ENCODE peak calls at places on chromosomes 4 and X, in four cellular contexts. One of them, this sample, is unnamed. For H3K4me1, the result is how much of the 10 kb centered on the place peaks cover.

GRCh38 chr4:169971456-169972015 is 54.7 kb downstream of the MFAP3L start:
- DNase-seq in tibial artery: peak
- DNase-seq in IMR-90: no peak
- DNase-seq in CD4-positive, alpha-beta memory T cell: no peak
- DNase-seq in this sample: peak

GRCh38 chr4:39792128-39792527 is 94.2 kb downstream of the UBE2K start:
- DNase-seq in tibial artery: no peak
- DNase-seq in IMR-90: no peak
- DNase-seq in CD4-positive, alpha-beta memory T cell: no peak
- DNase-seq in this sample: no peak

GRCh38 chr4:140223056-140223810 is 69.2 kb upstream of the MAML3 start:
- DNase-seq in tibial artery: no peak
- DNase-seq in IMR-90: peak
- DNase-seq in CD4-positive, alpha-beta memory T cell: no peak
- DNase-seq in this sample: no peak

GRCh38 chrX:630922-631496 is 418 bp downstream of the SHOX start:
- DNase-seq in tibial artery: no peak
- DNase-seq in IMR-90: no peak
- DNase-seq in CD4-positive, alpha-beta memory T cell: no peak
- DNase-seq in this sample: no peak

GRCh38 chrX:145484740-145485139 is 237.4 kb downstream of the SPANXN1 start:
- DNase-seq in tibial artery: no peak
- DNase-seq in IMR-90: no peak
- DNase-seq in CD4-positive, alpha-beta memory T cell: no peak
- DNase-seq in this sample: no peak

GRCh38 chrX:19625612-19626011 is 110.3 kb upstream of the MAP3K15 start:
- DNase-seq in tibial artery: no peak
- DNase-seq in IMR-90: no peak
- DNase-seq in CD4-positive, alpha-beta memory T cell: peak
- DNase-seq in this sample: peak

GRCh38 chrX:149757206-149758067 is 16.4 kb upstream of the HSFX1 start:
- DNase-seq in tibial artery: no peak
- DNase-seq in IMR-90: no peak
- DNase-seq in CD4-positive, alpha-beta memory T cell: no peak
- DNase-seq in this sample: no peak

GRCh38 chrX:153438522-153438921 is 7.3 kb downstream of the TREX2 start:
- DNase-seq in tibial artery: no peak
- DNase-seq in IMR-90: peak
- DNase-seq in CD4-positive, alpha-beta memory T cell: no peak
- DNase-seq in this sample: peak

GRCh38 chr4:107712236-107712635 is 7.8 kb downstream of the PAPSS1 start:
- DNase-seq in tibial artery: no peak
- DNase-seq in IMR-90: no peak
- DNase-seq in CD4-positive, alpha-beta memory T cell: no peak
- DNase-seq in this sample: no peak

GRCh38 chr4:158750379-158750778 is 18.4 kb upstream of the FNIP2 start:
- DNase-seq in tibial artery: no peak
- DNase-seq in IMR-90: peak
- DNase-seq in CD4-positive, alpha-beta memory T cell: no peak
- DNase-seq in this sample: no peak

GRCh38 chr4:111512081-111512774 is 633.0 kb upstream of the FAM241A start:
- DNase-seq in tibial artery: no peak
- DNase-seq in IMR-90: peak
- DNase-seq in CD4-positive, alpha-beta memory T cell: no peak
- DNase-seq in this sample: no peak

GRCh38 chrX:137565921-137566745 is at the start of gene ZIC3:
- DNase-seq in tibial artery: peak
- DNase-seq in IMR-90: no peak
- DNase-seq in CD4-positive, alpha-beta memory T cell: no peak
- DNase-seq in this sample: peak

GRCh38 chr4:139167774-139168444 is 9.1 kb downstream of the ELF2 start:
- DNase-seq in tibial artery: no peak
- DNase-seq in IMR-90: peak
- DNase-seq in CD4-positive, alpha-beta memory T cell: no peak
- DNase-seq in this sample: no peak

GRCh38 chrX:126770179-126770578 is 49.4 kb upstream of the PRR32 start:
- DNase-seq in tibial artery: no peak
- DNase-seq in IMR-90: no peak
- DNase-seq in CD4-positive, alpha-beta memory T cell: no peak
- DNase-seq in this sample: no peak

GRCh38 chrX:139795196-139795595 is 87.2 kb upstream of the MCF2 start:
- DNase-seq in tibial artery: no peak
- DNase-seq in IMR-90: no peak
- DNase-seq in CD4-positive, alpha-beta memory T cell: no peak
- DNase-seq in this sample: no peak

GRCh38 chr4:183214912-183215488 is 105.1 kb downstream of the CLDN22 start:
- DNase-seq in tibial artery: no peak
- DNase-seq in IMR-90: no peak
- DNase-seq in CD4-positive, alpha-beta memory T cell: no peak
- DNase-seq in this sample: no peak

GRCh38 chr4:70914631-70915030 is 12.5 kb downstream of the MOB1B start:
- DNase-seq in tibial artery: no peak
- DNase-seq in IMR-90: no peak
- DNase-seq in CD4-positive, alpha-beta memory T cell: no peak
- DNase-seq in this sample: peak

GRCh38 chr4:70913947-70914445 is 11.8 kb downstream of the MOB1B start:
- DNase-seq in tibial artery: no peak
- DNase-seq in IMR-90: peak
- DNase-seq in CD4-positive, alpha-beta memory T cell: no peak
- DNase-seq in this sample: no peak

GRCh38 chr4:70903282-70903603 is 1.1 kb downstream of the MOB1B start:
- DNase-seq in tibial artery: no peak
- DNase-seq in IMR-90: no peak
- DNase-seq in CD4-positive, alpha-beta memory T cell: no peak
- DNase-seq in this sample: peak

GRCh38 chr4:70908993-70909556 is 6.9 kb downstream of the MOB1B start:
- DNase-seq in tibial artery: no peak
- DNase-seq in IMR-90: no peak
- DNase-seq in CD4-positive, alpha-beta memory T cell: no peak
- DNase-seq in this sample: no peak
- H3K4me1 ChIP-seq in tibial artery: under half
- H3K4me1 ChIP-seq in IMR-90: under half
- H3K4me1 ChIP-seq in CD4-positive, alpha-beta memory T cell: under half
- H3K4me1 ChIP-seq in this sample: under half

DNA sequence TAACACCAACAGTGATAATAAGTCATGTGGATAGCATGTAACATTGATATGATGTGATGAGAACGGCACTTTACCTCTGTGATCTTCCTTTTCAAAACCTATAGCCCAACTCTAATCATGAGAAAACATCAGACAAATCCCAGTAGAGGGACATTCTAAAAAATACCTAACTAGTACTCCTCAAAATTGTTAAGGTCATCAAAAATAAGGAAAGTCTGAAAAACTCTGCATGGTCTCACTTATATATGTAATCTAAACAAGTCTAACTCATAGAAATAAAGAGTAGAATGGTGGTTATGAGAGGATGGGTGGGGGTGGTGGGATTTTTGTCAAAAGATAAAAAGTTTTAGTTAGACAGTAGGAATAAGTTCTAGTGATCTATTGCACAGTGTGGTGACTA is 243.9 kb upstream of the GRIA3 start:
- DNase-seq in tibial artery: no peak
- DNase-seq in IMR-90: no peak
- DNase-seq in CD4-positive, alpha-beta memory T cell: no peak
- DNase-seq in this sample: no peak
- H3K4me1 ChIP-seq in tibial artery: under half
- H3K4me1 ChIP-seq in IMR-90: under half
- H3K4me1 ChIP-seq in CD4-positive, alpha-beta memory T cell: under half
- H3K4me1 ChIP-seq in this sample: under half

DNA sequence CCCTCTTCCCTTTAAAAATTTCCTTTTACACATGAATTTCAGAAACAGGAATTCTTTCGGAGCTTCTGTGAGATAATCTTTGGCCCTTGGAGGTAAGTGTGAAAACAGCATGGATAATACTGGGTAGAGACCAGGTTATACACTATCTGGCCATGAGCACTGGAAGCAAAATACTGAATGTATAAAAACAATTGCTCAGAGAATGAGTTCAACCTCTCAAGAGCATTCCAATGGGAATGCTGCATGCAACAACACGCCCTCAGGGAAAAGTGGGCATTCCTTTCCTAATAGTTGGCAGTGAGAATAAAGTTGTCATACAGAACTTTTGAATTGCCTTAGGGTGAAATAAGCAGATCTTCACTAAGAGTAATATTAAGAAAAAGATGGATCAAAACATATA is 574.8 kb upstream of the DIPK2B start:
- DNase-seq in tibial artery: no peak
- DNase-seq in IMR-90: peak
- DNase-seq in CD4-positive, alpha-beta memory T cell: no peak
- DNase-seq in this sample: no peak
- H3K4me1 ChIP-seq in tibial artery: under half
- H3K4me1 ChIP-seq in IMR-90: under half
- H3K4me1 ChIP-seq in CD4-positive, alpha-beta memory T cell: half or more
- H3K4me1 ChIP-seq in this sample: under half

DNA sequence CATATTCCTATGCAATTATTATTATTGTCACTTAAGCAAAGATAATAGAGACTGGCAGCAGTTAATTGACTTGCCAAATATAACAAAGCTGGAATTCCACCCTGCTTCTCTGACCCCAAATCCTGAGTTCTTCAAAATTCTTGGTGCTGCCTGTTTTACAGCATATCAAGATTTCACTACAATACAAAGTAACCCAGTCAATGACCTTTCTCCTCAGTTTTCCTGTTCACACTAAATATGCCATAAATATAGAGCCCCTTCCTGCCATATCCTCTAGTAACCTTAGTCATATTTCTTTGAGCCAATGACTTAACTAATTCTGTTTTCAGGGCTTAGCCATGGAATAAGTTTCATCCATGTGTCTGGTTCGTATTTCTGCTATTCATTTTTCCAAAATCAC is 315.3 kb upstream of the HS3ST1 start:
- DNase-seq in tibial artery: no peak
- DNase-seq in IMR-90: no peak
- DNase-seq in CD4-positive, alpha-beta memory T cell: no peak
- DNase-seq in this sample: no peak
- H3K4me1 ChIP-seq in tibial artery: under half
- H3K4me1 ChIP-seq in IMR-90: under half
- H3K4me1 ChIP-seq in CD4-positive, alpha-beta memory T cell: under half
- H3K4me1 ChIP-seq in this sample: under half